ENCODE peak calls at places on chromosomes 5 and 9, in five cellular contexts. Z is HepG2, H is H1, A is K562, F is GM12878. I is an unnamed sample.

GRCh38 chr5:113425909-113426308 is 8.9 kb downstream of the TSSK1B start:
- DNase-seq in Z (no peak), H (no peak), A (no peak), F (no peak), I (no peak)

GRCh38 chr9:79617395-79617794 is 45.6 kb downstream of the TLE4 start:
- DNase-seq in Z (no peak), H (no peak), A (no peak), F (no peak), I (no peak)

GRCh38 chr9:133729646-133730281 is 8.4 kb downstream of the SARDH start:
- DNase-seq in Z (no peak), H (no peak), A (no peak), F (no peak), I (no peak)

GRCh38 chr9:130728721-130729120 is 35.1 kb downstream of the EXOSC2 start:
- DNase-seq in Z (no peak), H (no peak), A (no peak), F (no peak), I (no peak)

GRCh38 chr9:79700607-79701330 is 129.0 kb downstream of the TLE4 start:
- DNase-seq in Z (no peak), H (no peak), A (no peak), F (no peak), I (no peak)

GRCh38 chr9:4038182-4038723 is 261.6 kb downstream of the GLIS3 start:
- DNase-seq in Z (no peak), H (no peak), A (no peak), F (no peak), I (no peak)

GRCh38 chr5:178432421-178433272 is 157.5 kb downstream of the COL23A1 start:
- DNase-seq in Z (no peak), H (no peak), A (no peak), F (no peak), I (no peak)

GRCh38 chr5:78127875-78128274 is 166.6 kb downstream of the AP3B1 start:
- DNase-seq in Z (no peak), H (peak), A (peak), F (no peak), I (peak)

GRCh38 chr5:176425138-176425537 is 8.8 kb upstream of the CLTB start:
- DNase-seq in Z (no peak), H (no peak), A (no peak), F (no peak), I (no peak)

GRCh38 chr5:68548959-68549676 is 333.6 kb downstream of the PIK3R1 start:
- DNase-seq in Z (peak), H (no peak), A (peak), F (no peak), I (no peak)

GRCh38 chr9:120919639-120920494 is 6.7 kb downstream of the TRAF1 start:
- DNase-seq in Z (no peak), H (no peak), A (no peak), F (no peak), I (no peak)

GRCh38 chr5:172064358-172064757 is 57.9 kb upstream of the FBXW11 start:
- DNase-seq in Z (no peak), H (no peak), A (no peak), F (no peak), I (no peak)

GRCh38 chr9:70409800-70410199 is 4.7 kb downstream of the KLF9 start:
- DNase-seq in Z (no peak), H (no peak), A (no peak), F (no peak), I (no peak)

GRCh38 chr9:134796882-134797281 is 83.7 kb upstream of the FCN2 start:
- DNase-seq in Z (no peak), H (no peak), A (no peak), F (no peak), I (no peak)

GRCh38 chr9:134791009-134791408 is 89.6 kb upstream of the FCN2 start:
- DNase-seq in Z (no peak), H (no peak), A (no peak), F (no peak), I (no peak)

GRCh38 chr9:134793281-134793680 is 87.3 kb upstream of the FCN2 start:
- DNase-seq in Z (no peak), H (no peak), A (no peak), F (no peak), I (no peak)

GRCh38 chr9:134792627-134793026 is 88.0 kb upstream of the FCN2 start:
- DNase-seq in Z (no peak), H (no peak), A (no peak), F (no peak), I (no peak)

GRCh38 chr9:134794726-134795370 is 85.8 kb upstream of the FCN2 start:
- DNase-seq in Z (no peak), H (no peak), A (no peak), F (no peak), I (no peak)
- TF ChIP-seq ATF2 in Z (no peak), H (no peak), A (no peak), F (no peak), I (no peak)

GRCh38 chr5:53782620-53783019 is 222.2 kb downstream of the NDUFS4 start:
- DNase-seq in Z (no peak), H (no peak), A (no peak), F (no peak), I (no peak)
- TF ChIP-seq ATF2 in Z (no peak), H (no peak), A (no peak), F (no peak), I (no peak)

GRCh38 chr5:132788508-132788907 is 11.5 kb upstream of the SEPTIN8 start:
- DNase-seq in Z (no peak), H (peak), A (peak), F (no peak), I (no peak)
- TF ChIP-seq ATF2 in Z (no peak), H (no peak), A (no peak), F (no peak), I (no peak)

GRCh38 chr5:143404416-143405062 is 1.1 kb upstream of the NR3C1 start:
- DNase-seq in Z (peak), H (peak), A (peak), F (no peak), I (peak)

GRCh38 chr5:143403607-143404415 is at the start of gene NR3C1:
- DNase-seq in Z (peak), H (peak), A (peak), F (no peak), I (peak)

GRCh38 chr5:143405747-143406098 is 2.2 kb upstream of the NR3C1 start:
- DNase-seq in Z (no peak), H (no peak), A (no peak), F (no peak), I (no peak)

GRCh38 chr5:143405063-143405746 is 1.7 kb upstream of the NR3C1 start:
- DNase-seq in Z (peak), H (peak), A (peak), F (no peak), I (peak)

GRCh38 chr5:143406408-143406807 is 2.9 kb upstream of the NR3C1 start:
- DNase-seq in Z (no peak), H (no peak), A (no peak), F (no peak), I (no peak)
- TF ChIP-seq ATF2 in Z (no peak), H (no peak), A (no peak), F (no peak), I (no peak)

I was measured in WTC11.